ENCODE peak calls at places on chromosomes 13 and 19, in nine cellular contexts. One of them, this sample, is unnamed.

GRCh38 chr13:45728759-45729158 is 26.6 kb downstream of the CBY2 start:
- DNase-seq in substantia nigra: no peak
- DNase-seq in heart right ventricle: no peak
- DNase-seq in NCI-H1092 treated with DMSO at 0.1 percent for 48 hours: no peak
- DNase-seq in brain pericyte: no peak
- DNase-seq in stimulated activated effector memory CD8-positive, alpha-beta T cell treated with anti-CD3 and anti-CD28 coated beads, Interleukin-12 subunit alpha, Interleukin-12 subunit beta, amount 100 ng/mL, for 72 hours: no peak
- DNase-seq in NCI-H2029 treated with DMSO at 0.1 percent for 48 hours: no peak
- DNase-seq in RCC 7860: peak
- DNase-seq in epithelial cell of esophagus: no peak
- DNase-seq in this sample: peak

GRCh38 chr13:56338421-56338820 is 802.3 kb upstream of the PRR20A start:
- DNase-seq in RCC 7860: no peak
- DNase-seq in substantia nigra: no peak
- DNase-seq in brain pericyte: no peak
- DNase-seq in heart right ventricle: no peak
- DNase-seq in stimulated activated effector memory CD8-positive, alpha-beta T cell treated with anti-CD3 and anti-CD28 coated beads, Interleukin-12 subunit alpha, Interleukin-12 subunit beta, amount 100 ng/mL, for 72 hours: no peak
- DNase-seq in epithelial cell of esophagus: no peak
- DNase-seq in NCI-H2029 treated with DMSO at 0.1 percent for 48 hours: no peak
- DNase-seq in NCI-H1092 treated with DMSO at 0.1 percent for 48 hours: no peak
- DNase-seq in this sample: no peak

GRCh38 chr13:112850273-112850672 is 118.7 kb upstream of the MCF2L start:
- DNase-seq in RCC 7860: no peak
- DNase-seq in NCI-H2029 treated with DMSO at 0.1 percent for 48 hours: no peak
- DNase-seq in stimulated activated effector memory CD8-positive, alpha-beta T cell treated with anti-CD3 and anti-CD28 coated beads, Interleukin-12 subunit alpha, Interleukin-12 subunit beta, amount 100 ng/mL, for 72 hours: no peak
- DNase-seq in heart right ventricle: no peak
- DNase-seq in substantia nigra: no peak
- DNase-seq in NCI-H1092 treated with DMSO at 0.1 percent for 48 hours: peak
- DNase-seq in brain pericyte: no peak
- DNase-seq in epithelial cell of esophagus: no peak
- DNase-seq in this sample: no peak

GRCh38 chr13:75889427-75889826 is 253.3 kb downstream of the LMO7 start:
- DNase-seq in epithelial cell of esophagus: no peak
- DNase-seq in brain pericyte: no peak
- DNase-seq in stimulated activated effector memory CD8-positive, alpha-beta T cell treated with anti-CD3 and anti-CD28 coated beads, Interleukin-12 subunit alpha, Interleukin-12 subunit beta, amount 100 ng/mL, for 72 hours: no peak
- DNase-seq in substantia nigra: no peak
- DNase-seq in RCC 7860: no peak
- DNase-seq in NCI-H2029 treated with DMSO at 0.1 percent for 48 hours: no peak
- DNase-seq in NCI-H1092 treated with DMSO at 0.1 percent for 48 hours: no peak
- DNase-seq in heart right ventricle: no peak
- DNase-seq in this sample: no peak

GRCh38 chr13:30898721-30899188 is 7.3 kb upstream of the MEDAG start:
- DNase-seq in RCC 7860: no peak
- DNase-seq in heart right ventricle: peak
- DNase-seq in substantia nigra: no peak
- DNase-seq in NCI-H2029 treated with DMSO at 0.1 percent for 48 hours: no peak
- DNase-seq in stimulated activated effector memory CD8-positive, alpha-beta T cell treated with anti-CD3 and anti-CD28 coated beads, Interleukin-12 subunit alpha, Interleukin-12 subunit beta, amount 100 ng/mL, for 72 hours: no peak
- DNase-seq in epithelial cell of esophagus: peak
- DNase-seq in NCI-H1092 treated with DMSO at 0.1 percent for 48 hours: no peak
- DNase-seq in brain pericyte: peak
- DNase-seq in this sample: peak

GRCh38 chr13:67131393-67131792 is 98.7 kb downstream of the PCDH9 start:
- DNase-seq in stimulated activated effector memory CD8-positive, alpha-beta T cell treated with anti-CD3 and anti-CD28 coated beads, Interleukin-12 subunit alpha, Interleukin-12 subunit beta, amount 100 ng/mL, for 72 hours: no peak
- DNase-seq in heart right ventricle: no peak
- DNase-seq in NCI-H1092 treated with DMSO at 0.1 percent for 48 hours: no peak
- DNase-seq in NCI-H2029 treated with DMSO at 0.1 percent for 48 hours: no peak
- DNase-seq in brain pericyte: no peak
- DNase-seq in RCC 7860: no peak
- DNase-seq in epithelial cell of esophagus: no peak
- DNase-seq in substantia nigra: no peak
- DNase-seq in this sample: no peak

GRCh38 chr19:39083983-39084731 is at the start of gene ACP7:
- DNase-seq in NCI-H1092 treated with DMSO at 0.1 percent for 48 hours: no peak
- DNase-seq in NCI-H2029 treated with DMSO at 0.1 percent for 48 hours: no peak
- DNase-seq in RCC 7860: no peak
- DNase-seq in epithelial cell of esophagus: no peak
- DNase-seq in brain pericyte: no peak
- DNase-seq in heart right ventricle: no peak
- DNase-seq in stimulated activated effector memory CD8-positive, alpha-beta T cell treated with anti-CD3 and anti-CD28 coated beads, Interleukin-12 subunit alpha, Interleukin-12 subunit beta, amount 100 ng/mL, for 72 hours: no peak
- DNase-seq in substantia nigra: peak
- DNase-seq in this sample: no peak

GRCh38 chr13:71797487-71797886 is 69.5 kb downstream of the DACH1 start:
- DNase-seq in brain pericyte: no peak
- DNase-seq in NCI-H1092 treated with DMSO at 0.1 percent for 48 hours: no peak
- DNase-seq in heart right ventricle: no peak
- DNase-seq in stimulated activated effector memory CD8-positive, alpha-beta T cell treated with anti-CD3 and anti-CD28 coated beads, Interleukin-12 subunit alpha, Interleukin-12 subunit beta, amount 100 ng/mL, for 72 hours: no peak
- DNase-seq in RCC 7860: no peak
- DNase-seq in epithelial cell of esophagus: no peak
- DNase-seq in NCI-H2029 treated with DMSO at 0.1 percent for 48 hours: no peak
- DNase-seq in substantia nigra: no peak
- DNase-seq in this sample: no peak

GRCh38 chr19:35417278-35417677 is 30.8 kb upstream of the FFAR2 start:
- DNase-seq in epithelial cell of esophagus: no peak
- DNase-seq in RCC 7860: no peak
- DNase-seq in substantia nigra: no peak
- DNase-seq in heart right ventricle: no peak
- DNase-seq in brain pericyte: no peak
- DNase-seq in NCI-H2029 treated with DMSO at 0.1 percent for 48 hours: no peak
- DNase-seq in stimulated activated effector memory CD8-positive, alpha-beta T cell treated with anti-CD3 and anti-CD28 coated beads, Interleukin-12 subunit alpha, Interleukin-12 subunit beta, amount 100 ng/mL, for 72 hours: no peak
- DNase-seq in NCI-H1092 treated with DMSO at 0.1 percent for 48 hours: no peak
- DNase-seq in this sample: no peak

GRCh38 chr13:114017028-114017630 is 43.3 kb upstream of the C13orf46 start:
- DNase-seq in substantia nigra: no peak
- DNase-seq in heart right ventricle: no peak
- DNase-seq in brain pericyte: no peak
- DNase-seq in NCI-H2029 treated with DMSO at 0.1 percent for 48 hours: no peak
- DNase-seq in epithelial cell of esophagus: no peak
- DNase-seq in RCC 7860: no peak
- DNase-seq in NCI-H1092 treated with DMSO at 0.1 percent for 48 hours: no peak
- DNase-seq in stimulated activated effector memory CD8-positive, alpha-beta T cell treated with anti-CD3 and anti-CD28 coated beads, Interleukin-12 subunit alpha, Interleukin-12 subunit beta, amount 100 ng/mL, for 72 hours: no peak
- DNase-seq in this sample: no peak

GRCh38 chr13:102312841-102313240 is 89.0 kb downstream of the FGF14 start:
- DNase-seq in epithelial cell of esophagus: no peak
- DNase-seq in NCI-H2029 treated with DMSO at 0.1 percent for 48 hours: no peak
- DNase-seq in brain pericyte: no peak
- DNase-seq in substantia nigra: no peak
- DNase-seq in heart right ventricle: no peak
- DNase-seq in RCC 7860: no peak
- DNase-seq in stimulated activated effector memory CD8-positive, alpha-beta T cell treated with anti-CD3 and anti-CD28 coated beads, Interleukin-12 subunit alpha, Interleukin-12 subunit beta, amount 100 ng/mL, for 72 hours: no peak
- DNase-seq in NCI-H1092 treated with DMSO at 0.1 percent for 48 hours: no peak
- DNase-seq in this sample: no peak

GRCh38 chr19:3440082-3440481 is 40.2 kb downstream of the SMIM24 start:
- DNase-seq in heart right ventricle: no peak
- DNase-seq in RCC 7860: peak
- DNase-seq in stimulated activated effector memory CD8-positive, alpha-beta T cell treated with anti-CD3 and anti-CD28 coated beads, Interleukin-12 subunit alpha, Interleukin-12 subunit beta, amount 100 ng/mL, for 72 hours: peak
- DNase-seq in NCI-H1092 treated with DMSO at 0.1 percent for 48 hours: no peak
- DNase-seq in epithelial cell of esophagus: peak
- DNase-seq in brain pericyte: no peak
- DNase-seq in NCI-H2029 treated with DMSO at 0.1 percent for 48 hours: no peak
- DNase-seq in substantia nigra: peak
- DNase-seq in this sample: peak

GRCh38 chr19:48900477-48901452 is 653 bp downstream of the NUCB1 start:
- DNase-seq in heart right ventricle: no peak
- DNase-seq in NCI-H1092 treated with DMSO at 0.1 percent for 48 hours: no peak
- DNase-seq in brain pericyte: no peak
- DNase-seq in RCC 7860: peak
- DNase-seq in epithelial cell of esophagus: peak
- DNase-seq in NCI-H2029 treated with DMSO at 0.1 percent for 48 hours: no peak
- DNase-seq in stimulated activated effector memory CD8-positive, alpha-beta T cell treated with anti-CD3 and anti-CD28 coated beads, Interleukin-12 subunit alpha, Interleukin-12 subunit beta, amount 100 ng/mL, for 72 hours: peak
- DNase-seq in substantia nigra: no peak
- DNase-seq in this sample: no peak

GRCh38 chr13:43058318-43058674 is 34.9 kb downstream of the DNAJC15 start:
- DNase-seq in NCI-H2029 treated with DMSO at 0.1 percent for 48 hours: no peak
- DNase-seq in brain pericyte: peak
- DNase-seq in epithelial cell of esophagus: peak
- DNase-seq in heart right ventricle: peak
- DNase-seq in stimulated activated effector memory CD8-positive, alpha-beta T cell treated with anti-CD3 and anti-CD28 coated beads, Interleukin-12 subunit alpha, Interleukin-12 subunit beta, amount 100 ng/mL, for 72 hours: no peak
- DNase-seq in substantia nigra: no peak
- DNase-seq in NCI-H1092 treated with DMSO at 0.1 percent for 48 hours: no peak
- DNase-seq in RCC 7860: no peak
- DNase-seq in this sample: peak

GRCh38 chr13:31638577-31638976 is 100.7 kb upstream of the RXFP2 start:
- DNase-seq in NCI-H1092 treated with DMSO at 0.1 percent for 48 hours: no peak
- DNase-seq in stimulated activated effector memory CD8-positive, alpha-beta T cell treated with anti-CD3 and anti-CD28 coated beads, Interleukin-12 subunit alpha, Interleukin-12 subunit beta, amount 100 ng/mL, for 72 hours: no peak
- DNase-seq in substantia nigra: no peak
- DNase-seq in RCC 7860: peak
- DNase-seq in NCI-H2029 treated with DMSO at 0.1 percent for 48 hours: no peak
- DNase-seq in heart right ventricle: peak
- DNase-seq in epithelial cell of esophagus: peak
- DNase-seq in brain pericyte: no peak
- DNase-seq in this sample: peak

GRCh38 chr19:12984143-12984627 is 11.1 kb upstream of the NFIX start:
- DNase-seq in NCI-H1092 treated with DMSO at 0.1 percent for 48 hours: no peak
- DNase-seq in RCC 7860: no peak
- DNase-seq in NCI-H2029 treated with DMSO at 0.1 percent for 48 hours: no peak
- DNase-seq in substantia nigra: no peak
- DNase-seq in heart right ventricle: no peak
- DNase-seq in stimulated activated effector memory CD8-positive, alpha-beta T cell treated with anti-CD3 and anti-CD28 coated beads, Interleukin-12 subunit alpha, Interleukin-12 subunit beta, amount 100 ng/mL, for 72 hours: no peak
- DNase-seq in brain pericyte: no peak
- DNase-seq in epithelial cell of esophagus: no peak
- DNase-seq in this sample: no peak

GRCh38 chr19:47186337-47187022 is 44.5 kb downstream of the BBC3 start:
- DNase-seq in stimulated activated effector memory CD8-positive, alpha-beta T cell treated with anti-CD3 and anti-CD28 coated beads, Interleukin-12 subunit alpha, Interleukin-12 subunit beta, amount 100 ng/mL, for 72 hours: peak
- DNase-seq in RCC 7860: no peak
- DNase-seq in NCI-H2029 treated with DMSO at 0.1 percent for 48 hours: no peak
- DNase-seq in brain pericyte: no peak
- DNase-seq in substantia nigra: no peak
- DNase-seq in heart right ventricle: no peak
- DNase-seq in epithelial cell of esophagus: no peak
- DNase-seq in NCI-H1092 treated with DMSO at 0.1 percent for 48 hours: no peak
- DNase-seq in this sample: no peak